ENCODE peak calls at places on chromosome 4, in four cellular contexts. W is SK-N-SH, U is K562, H is HepG2. R is an unnamed sample.
A peak's percentile ranks its signal among the peaks of the same experiment; 100 is the strongest.

GRCh38 chr4:189659302-189659701 is 281.4 kb upstream of the FRG1 start:
- DNase-seq in W (no peak), U (no peak), H (no peak), R (no peak)

GRCh38 chr4:17398805-17399204 is 113.1 kb downstream of the QDPR start:
- DNase-seq in W (no peak), U (peak; percentile 14), H (no peak), R (no peak)

GRCh38 chr4:24895461-24895860 is 17.4 kb downstream of the CCDC149 start:
- DNase-seq in W (no peak), U (no peak), H (no peak), R (no peak)

GRCh38 chr4:184420402-184420801 is 53.9 kb downstream of the IRF2 start:
- DNase-seq in W (no peak), U (no peak), H (no peak), R (no peak)

GRCh38 chr4:8251110-8251883 is 18.3 kb upstream of the HTRA3 start:
- DNase-seq in W (no peak), U (no peak), H (no peak), R (no peak)

GRCh38 chr4:108926058-108926457 is 163.2 kb upstream of the ETNPPL start:
- DNase-seq in W (no peak), U (no peak), H (no peak), R (no peak)

GRCh38 chr4:62709618-62710252 is 1509.6 kb downstream of the ADGRL3 start:
- DNase-seq in W (peak; percentile 16), U (no peak), H (peak; percentile 34), R (no peak)

GRCh38 chr4:27066591-27066990 is 205.9 kb downstream of the STIM2 start:
- DNase-seq in W (no peak), U (no peak), H (no peak), R (no peak)

GRCh38 chr4:81465668-81466357 is 5.9 kb downstream of the RASGEF1B start:
- DNase-seq in W (no peak), U (no peak), H (no peak), R (no peak)

GRCh38 chr4:16626945-16627344 is 271.5 kb downstream of the LDB2 start:
- DNase-seq in W (no peak), U (no peak), H (no peak), R (no peak)

GRCh38 chr4:186829740-186830449 is 106.2 kb upstream of the FAT1 start:
- DNase-seq in W (no peak), U (peak; percentile 45), H (peak; percentile 52), R (no peak)

GRCh38 chr4:70703695-70704332 is 15.5 kb downstream of the UTP3 start:
- DNase-seq in W (no peak), U (no peak), H (no peak), R (no peak)

GRCh38 chr4:109708435-109708834 is 5.2 kb upstream of the CASP6 start:
- DNase-seq in W (no peak), U (no peak), H (no peak), R (no peak)

GRCh38 chr4:127809173-127809800 is 27.2 kb downstream of the HSPA4L start:
- DNase-seq in W (no peak), U (no peak), H (peak; percentile 4), R (no peak)

GRCh38 chr4:22191565-22192301 is 243.2 kb upstream of the KCNIP4 start:
- DNase-seq in W (no peak), U (no peak), H (no peak), R (peak; percentile 19)

GRCh38 chr4:2432991-2433530 is 14.3 kb downstream of the CFAP99 start:
- DNase-seq in W (no peak), U (peak; percentile 53), H (no peak), R (no peak)

GRCh38 chr4:176435891-176436499 is 116.2 kb downstream of the SPCS3 start:
- DNase-seq in W (no peak), U (no peak), H (no peak), R (no peak)

GRCh38 chr4:11700751-11701226 is 272.1 kb upstream of the HS3ST1 start:
- DNase-seq in W (no peak), U (no peak), H (no peak), R (no peak)

GRCh38 chr4:120801171-120801758 is 121.3 kb downstream of the PRDM5 start:
- DNase-seq in W (peak; percentile 78), U (no peak), H (no peak), R (no peak)

GRCh38 chr4:147777456-147778091 is 45.7 kb downstream of the ARHGAP10 start:
- DNase-seq in W (no peak), U (no peak), H (no peak), R (no peak)

GRCh38 chr4:92304073-92304472 is 307 bp downstream of the GRID2 start:
- DNase-seq in W (peak; percentile 42), U (no peak), H (no peak), R (peak; percentile 18)

GRCh38 chr4:128776794-128777216 is 32.7 kb upstream of the JADE1 start:
- DNase-seq in W (no peak), U (no peak), H (no peak), R (no peak)

GRCh38 chr4:147933316-147933715 is 201.4 kb downstream of the ARHGAP10 start:
- DNase-seq in W (no peak), U (no peak), H (no peak), R (no peak)

GRCh38 chr4:146263785-146264184 is 49.4 kb downstream of the REELD1 start:
- DNase-seq in W (no peak), U (no peak), H (no peak), R (no peak)

GRCh38 chr4:8871417-8872401 is at the start of gene HMX1:
- DNase-seq in W (peak; percentile 100), U (no peak), H (no peak), R (peak; percentile 81)

GRCh38 chr4:139866270-139866962 is 200.8 kb downstream of the MGST2 start:
- DNase-seq in W (peak; percentile 65), U (no peak), H (no peak), R (no peak)

GRCh38 chr4:78484574-78484973 is 67.0 kb upstream of the ANXA3 start:
- DNase-seq in W (no peak), U (peak; percentile 33), H (no peak), R (no peak)

DNA sequence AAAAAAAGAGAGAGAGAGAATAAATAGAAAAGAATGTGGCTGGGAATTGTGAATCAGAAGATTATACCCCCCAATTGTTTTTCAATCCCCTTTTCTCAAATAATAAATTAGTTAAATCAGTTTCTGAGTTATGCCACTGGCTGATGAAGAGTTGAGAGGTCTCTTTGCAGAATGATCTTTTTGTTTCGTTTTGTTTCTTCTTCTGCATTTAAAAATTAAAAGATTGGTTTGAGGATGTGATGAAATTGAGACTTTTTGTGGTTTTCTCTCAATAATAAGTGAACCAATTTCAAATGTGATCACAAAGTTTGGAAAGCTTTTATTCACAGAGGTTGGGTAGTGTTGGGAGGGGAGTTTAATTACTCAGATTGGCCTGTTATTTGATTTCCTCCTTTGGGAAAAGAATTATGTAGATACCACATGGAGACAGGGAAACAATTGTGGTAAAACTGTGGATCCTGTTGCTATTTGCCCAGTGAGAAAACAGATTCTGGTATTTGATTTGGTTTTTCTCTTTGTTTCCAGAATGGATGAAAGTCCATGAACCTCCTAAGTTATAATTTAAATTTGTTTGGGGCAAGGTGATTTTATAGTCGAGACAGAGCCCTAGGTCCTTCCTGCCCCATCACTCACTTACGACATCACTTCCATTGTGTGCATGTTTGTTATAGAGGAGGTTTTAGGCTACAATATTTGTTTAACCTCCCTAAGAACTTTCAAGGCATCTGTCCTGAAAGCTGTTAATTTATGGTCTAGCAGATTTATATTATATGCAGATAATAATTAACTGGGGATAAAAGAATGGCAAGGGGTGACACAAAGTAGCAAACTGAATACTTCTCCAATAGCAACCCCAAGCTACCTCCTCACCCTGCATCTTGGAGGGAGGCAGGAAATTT is 92.0 kb upstream of the BMPR1B start:
- DNase-seq in W (no peak), U (no peak), H (no peak), R (no peak)
- TF ChIP-seq FOXJ3 in W (no peak), U (no peak), H (no peak), R (no peak)

GRCh38 chr4:48212165-48212564 is 57.5 kb downstream of the TEC start:
- DNase-seq in W (no peak), U (peak; percentile 32), H (no peak), R (no peak)
- TF ChIP-seq FOXJ3 in W (no peak), U (no peak), H (no peak), R (no peak)

DNA sequence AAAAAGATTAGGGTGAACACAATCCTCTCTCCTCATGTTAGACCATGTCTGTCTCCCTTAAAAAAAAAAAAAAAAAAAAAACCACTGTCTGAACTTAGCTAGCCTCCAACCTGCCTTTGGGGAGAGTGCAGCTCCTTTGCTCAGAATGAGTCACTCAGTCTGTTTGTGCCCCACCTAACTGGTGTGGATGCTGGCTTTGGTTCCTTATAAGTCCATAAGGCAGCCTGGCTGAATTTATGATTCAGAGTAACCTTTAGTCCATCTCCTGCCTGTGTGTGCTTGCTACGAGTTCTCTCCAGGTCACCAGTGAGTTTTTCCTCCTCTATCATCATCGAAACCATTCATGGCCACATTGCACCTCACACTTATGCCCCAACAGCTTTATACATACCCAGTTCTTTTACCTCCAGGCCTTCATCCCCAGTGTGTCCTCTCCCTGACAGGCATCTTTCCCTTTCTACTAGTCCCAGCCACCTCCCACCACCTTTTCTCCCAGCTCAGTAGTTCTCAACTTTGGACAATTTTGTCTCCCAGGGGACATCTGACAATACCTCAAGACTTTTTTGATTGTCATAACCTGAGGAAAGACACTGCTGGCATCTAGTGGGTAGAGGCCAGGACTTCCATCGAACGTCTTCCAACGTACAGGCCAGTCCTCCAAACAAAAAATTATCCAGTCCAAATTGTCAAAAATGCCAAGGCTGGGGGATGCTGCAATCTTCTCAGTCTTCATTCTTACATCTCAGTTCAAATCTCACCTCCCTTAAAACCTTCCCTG is 220.8 kb upstream of the EMCN start:
- DNase-seq in W (no peak), U (no peak), H (no peak), R (no peak)
- TF ChIP-seq FOXJ3 in W (no peak), U (no peak), H (no peak), R (no peak)

DNA sequence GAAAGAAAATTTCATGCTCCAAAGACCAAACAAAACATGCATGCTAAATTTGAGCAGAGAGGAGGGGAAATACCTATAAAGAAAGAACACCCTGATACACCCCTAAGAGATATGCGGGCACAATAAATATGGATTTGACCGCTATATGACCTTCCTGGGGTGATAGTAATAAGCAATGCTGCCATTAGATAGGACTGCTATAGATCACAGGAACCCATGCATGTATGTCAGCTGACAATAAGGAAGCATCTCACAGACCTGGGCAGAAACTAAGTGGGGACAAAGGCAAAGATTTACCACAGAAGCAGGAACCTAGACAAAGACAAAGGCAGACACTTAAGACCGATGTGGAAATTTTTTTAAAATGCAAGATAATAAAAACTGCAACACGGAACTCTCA is 21.3 kb downstream of the ZNF721 start:
- DNase-seq in W (no peak), U (no peak), H (no peak), R (no peak)
- TF ChIP-seq FOXJ3 in W (no peak), U (no peak), H (no peak), R (no peak)

R was measured in WTC11.